ENCODE peak calls at places on chromosomes 16 and 17, in six cellular contexts. P is PC-3, U is lower leg skin, H is AG04450, K is GM23338, X is tibial artery. O is an unnamed sample.

GRCh38 chr17:48492401-48493298 is 38.2 kb downstream of the HOXB1 start:
- DNase-seq in H (no peak), P (peak), X (peak), K (peak), U (peak), O (no peak)

GRCh38 chr17:80585880-80586279 is 41.2 kb downstream of the RPTOR start:
- DNase-seq in H (no peak), P (no peak), U (peak), K (no peak), X (no peak), O (no peak)

GRCh38 chr16:49600976-49601375 is 227.4 kb downstream of the C16orf78 start:
- DNase-seq in K (no peak), H (no peak), P (no peak), X (no peak), U (peak), O (no peak)

GRCh38 chr17:43669971-43670644 is 8.4 kb upstream of the MEOX1 start:
- DNase-seq in P (peak), X (no peak), K (peak), H (no peak), U (no peak), O (no peak)

GRCh38 chr17:72381597-72382397 is 261.0 kb downstream of the SOX9 start:
- DNase-seq in X (no peak), U (no peak), H (no peak), K (peak), P (peak), O (no peak)

GRCh38 chr16:85206472-85207356 is 94.4 kb upstream of the CIBAR2 start:
- DNase-seq in P (no peak), U (no peak), H (no peak), K (peak), X (peak), O (no peak)

GRCh38 chr16:3770530-3770929 is 53.2 kb upstream of the TRAP1 start:
- DNase-seq in P (peak), K (no peak), X (no peak), H (no peak), U (peak), O (no peak)

GRCh38 chr17:14557482-14557881 is 256.6 kb downstream of the HS3ST3B1 start:
- DNase-seq in U (no peak), K (no peak), P (no peak), H (no peak), X (no peak), O (no peak)

GRCh38 chr17:9244066-9245052 is 223.0 kb downstream of the NTN1 start:
- DNase-seq in U (no peak), H (peak), P (no peak), K (no peak), X (peak), O (no peak)

GRCh38 chr17:42281571-42282096 is 5.4 kb upstream of the STAT5B start:
- DNase-seq in K (no peak), U (peak), X (no peak), P (no peak), H (no peak), O (no peak)

GRCh38 chr16:49782405-49782804 is 73.5 kb downstream of the ZNF423 start:
- DNase-seq in H (no peak), K (no peak), X (no peak), P (peak), U (no peak), O (no peak)

GRCh38 chr17:80708497-80708896 is 163.9 kb downstream of the RPTOR start:
- DNase-seq in P (no peak), U (no peak), X (no peak), H (no peak), K (no peak), O (no peak)

GRCh38 chr17:13355054-13355453 is 246.7 kb downstream of the HS3ST3A1 start:
- DNase-seq in X (no peak), K (no peak), U (no peak), H (no peak), P (no peak), O (no peak)

GRCh38 chr17:64218066-64218465 is 45.0 kb downstream of the TEX2 start:
- DNase-seq in H (no peak), P (no peak), X (no peak), K (no peak), U (no peak), O (no peak)

GRCh38 chr16:89696598-89697128 is 4.8 kb downstream of the SPATA2L start:
- DNase-seq in X (no peak), K (no peak), H (no peak), P (no peak), U (peak), O (no peak)

GRCh38 chr16:466651-467050 is 41.2 kb downstream of the RAB11FIP3 start:
- DNase-seq in X (no peak), P (no peak), H (no peak), U (no peak), K (no peak), O (no peak)

GRCh38 chr16:89701425-89702406 is at the start of gene SPATA2L:
- DNase-seq in K (peak), P (peak), U (peak), H (no peak), X (peak), O (peak)

GRCh38 chr16:19745286-19746018 is 27.4 kb downstream of the IQCK start:
- DNase-seq in P (peak), U (peak), X (no peak), K (no peak), H (peak), O (no peak)

GRCh38 chr17:77681820-77682219 is 276.7 kb upstream of the TNRC6C start:
- DNase-seq in H (no peak), X (no peak), K (no peak), P (peak), U (peak), O (no peak)

GRCh38 chr16:58814348-58814801 is 80.3 kb upstream of the GOT2 start:
- DNase-seq in X (peak), K (peak), U (no peak), H (peak), P (peak), O (no peak)

GRCh38 chr16:14097182-14097951 is 26.2 kb downstream of the MRTFB start:
- DNase-seq in K (no peak), P (peak), H (no peak), U (no peak), X (no peak), O (no peak)

GRCh38 chr17:9269350-9270035 is 248.2 kb downstream of the NTN1 start:
- DNase-seq in X (no peak), U (no peak), K (no peak), P (no peak), H (no peak), O (no peak)

GRCh38 chr17:4721203-4722135 is 9.8 kb upstream of the MED11 start:
- DNase-seq in P (peak), U (no peak), X (no peak), K (no peak), H (no peak), O (no peak)

GRCh38 chr16:1331712-1332617 is 1.5 kb upstream of the BAIAP3 start:
- DNase-seq in H (no peak), U (peak), P (peak), X (no peak), K (peak), O (no peak)

GRCh38 chr16:72856797-72857196 is 191.1 kb downstream of the ZFHX3 start:
- DNase-seq in K (peak), X (no peak), U (peak), P (peak), H (no peak), O (no peak)

GRCh38 chr17:30176845-30177244 is 58.7 kb downstream of the SLC6A4 start:
- DNase-seq in X (no peak), H (no peak), K (no peak), U (no peak), P (no peak), O (no peak)

GRCh38 chr17:43467981-43468541 is 15.7 kb upstream of the DHX8 start:
- DNase-seq in X (peak), U (no peak), K (no peak), H (no peak), P (no peak), O (no peak)

GRCh38 chr17:40340880-40341807 is 23.4 kb downstream of the GJD3 start:
- DNase-seq in X (peak), U (peak), P (peak), H (no peak), K (peak), O (peak)

GRCh38 chr17:34177642-34178041 is 77.4 kb upstream of the CCL2 start:
- DNase-seq in K (no peak), H (no peak), U (no peak), P (no peak), X (no peak), O (no peak)

GRCh38 chr16:74608944-74609343 is 2.0 kb upstream of the GLG1 start:
- DNase-seq in X (no peak), K (no peak), P (no peak), H (no peak), U (no peak), O (no peak)

GRCh38 chr16:87332150-87332549 is 15.0 kb upstream of the C16orf95 start:
- DNase-seq in H (no peak), P (peak), X (peak), U (no peak), K (no peak), O (no peak)

GRCh38 chr17:2872282-2872681 is 76.0 kb downstream of the RAP1GAP2 start:
- DNase-seq in P (no peak), X (no peak), U (no peak), K (peak), H (no peak), O (no peak)

GRCh38 chr17:18028114-18028513 is 10.9 kb downstream of the ATPAF2 start:
- DNase-seq in K (no peak), H (no peak), X (no peak), P (no peak), U (peak), O (no peak)

GRCh38 chr16:58658796-58659211 is 25.8 kb downstream of the SLC38A7 start:
- DNase-seq in P (no peak), X (no peak), K (no peak), U (no peak), H (no peak), O (no peak)

GRCh38 chr16:2231016-2231931 is 5.0 kb upstream of the DNASE1L2 start:
- DNase-seq in K (no peak), H (no peak), U (no peak), P (no peak), X (no peak), O (no peak)

GRCh38 chr17:81685108-81685507 is 1.3 kb downstream of the HGS start:
- DNase-seq in X (no peak), K (no peak), P (peak), U (no peak), H (peak), O (no peak)

GRCh38 chr16:68113059-68113757 is 28.0 kb downstream of the NFATC3 start:
- DNase-seq in P (no peak), H (no peak), K (no peak), U (no peak), X (no peak), O (no peak)

GRCh38 chr16:68115851-68116250 is 30.7 kb downstream of the NFATC3 start:
- DNase-seq in X (no peak), P (no peak), H (no peak), K (no peak), U (no peak), O (no peak)

GRCh38 chr16:68117884-68118283 is 32.7 kb downstream of the NFATC3 start:
- DNase-seq in U (no peak), X (no peak), K (no peak), P (no peak), H (no peak), O (no peak)

GRCh38 chr16:68113765-68114240 is 28.6 kb downstream of the NFATC3 start:
- DNase-seq in U (no peak), X (no peak), K (no peak), H (no peak), P (no peak), O (no peak)

DNA sequence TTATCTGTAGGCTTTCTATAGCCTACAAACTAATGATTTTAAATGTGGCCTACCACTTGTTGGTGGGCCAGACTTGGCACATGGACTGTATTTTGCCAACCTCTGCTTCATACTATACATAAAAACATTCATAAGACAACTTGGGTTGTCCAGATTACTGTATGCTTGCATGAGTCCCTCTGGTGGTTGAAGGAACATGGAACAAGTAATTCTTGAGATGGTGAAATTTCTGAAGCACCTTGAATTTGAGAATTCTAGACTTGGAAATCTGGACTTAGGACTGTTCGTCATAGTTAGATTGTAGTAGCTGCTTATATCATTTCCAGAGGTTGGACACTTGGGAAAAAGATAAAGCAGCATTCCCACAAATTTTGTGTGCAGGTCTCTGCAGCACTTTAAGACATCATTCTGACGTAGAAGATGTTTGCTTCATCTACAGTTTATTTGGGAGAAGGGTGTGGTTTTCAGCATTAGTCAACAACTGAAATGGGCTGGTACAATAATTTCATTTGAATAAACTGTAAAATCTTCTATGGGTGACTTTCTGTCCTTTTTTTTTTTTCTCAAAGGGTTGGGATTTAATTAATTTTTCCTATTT is 31.2 kb downstream of the NFATC3 start:
- DNase-seq in U (no peak), H (no peak), K (no peak), X (no peak), P (peak), O (no peak)
- TF ChIP-seq CTCF in U (no peak), H (peak), K (peak), X (peak), P (peak), O (peak)

GRCh38 chr17:79028496-79029326 is 4.7 kb downstream of the C1QTNF1 start:
- DNase-seq in U (peak), H (no peak), P (no peak), X (peak), K (no peak), O (no peak)
- TF ChIP-seq CTCF in U (no peak), H (peak), P (peak), X (no peak), K (peak), O (no peak)

GRCh38 chr17:65455972-65456343 is 105.5 kb downstream of the AXIN2 start:
- DNase-seq in P (peak), K (peak), H (no peak), U (no peak), X (no peak), O (no peak)
- TF ChIP-seq CTCF in P (peak), K (peak), H (peak), U (no peak), X (no peak), O (no peak)

GRCh38 chr16:31333686-31334649 is 21.0 kb upstream of the ITGAX start:
- DNase-seq in K (peak), X (no peak), P (peak), H (no peak), U (no peak), O (peak)
- TF ChIP-seq CTCF in K (peak), X (no peak), P (peak), H (peak), U (no peak), O (peak)

GRCh38 chr17:56594528-56595418 is 1.3 kb downstream of the NOG start:
- DNase-seq in K (peak), P (peak), H (no peak), U (no peak), X (no peak), O (peak)
- TF ChIP-seq CTCF in K (no peak), P (peak), H (no peak), U (no peak), X (no peak), O (no peak)

GRCh38 chr17:76570877-76571471 is 14.7 kb downstream of the ST6GALNAC2 start:
- DNase-seq in H (no peak), U (no peak), K (no peak), P (peak), X (no peak), O (no peak)
- TF ChIP-seq CTCF in H (no peak), U (no peak), K (no peak), P (peak), X (no peak), O (no peak)

DNA sequence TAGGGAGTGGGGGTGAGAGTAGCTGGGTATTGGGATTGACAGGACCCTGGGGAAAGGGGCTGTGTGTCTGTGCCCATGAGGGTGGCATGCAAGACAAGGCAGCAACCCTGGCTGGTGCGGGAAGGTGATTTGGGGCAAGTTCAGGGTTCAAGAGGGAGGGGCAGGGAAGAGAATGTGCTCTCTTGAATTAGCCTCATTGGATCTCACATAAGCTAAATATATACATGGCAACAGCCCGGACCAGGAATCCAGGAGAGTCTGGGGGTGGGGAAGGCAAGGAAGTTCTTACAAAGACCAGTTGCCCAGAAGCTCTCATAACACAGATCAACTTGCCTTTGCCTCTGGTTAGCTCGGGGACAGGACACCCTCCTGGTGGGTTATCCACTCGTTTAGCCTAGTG is 73.3 kb downstream of the IRX3 start:
- DNase-seq in P (no peak), H (no peak), U (no peak), K (no peak), X (no peak), O (no peak)
- TF ChIP-seq CTCF in P (no peak), H (no peak), U (no peak), K (no peak), X (no peak), O (no peak)

GRCh38 chr17:50572541-50572940 is 12.0 kb downstream of the CACNA1G start:
- DNase-seq in X (no peak), P (no peak), H (no peak), U (no peak), K (no peak), O (no peak)
- TF ChIP-seq CTCF in X (no peak), P (no peak), H (no peak), U (no peak), K (no peak), O (no peak)

O was measured in CD14-positive monocyte.